ENCODE peak calls at places on chromosomes 3 and 15, in five cellular contexts. O is DMS 273 treated with DMSO at 0.1 percent for 48 hours, V is AG08395, J is GM04504, D is hypothalamus. Q is an unnamed sample.

GRCh38 chr3:102671005-102671404 is 236.2 kb downstream of the ZPLD1 start:
- DNase-seq in J (no peak), O (no peak), D (no peak), V (no peak), Q (no peak)

GRCh38 chr15:80635953-80636352 is 59.2 kb upstream of the ABHD17C start:
- DNase-seq in O (no peak), V (no peak), D (no peak), J (no peak), Q (no peak)

GRCh38 chr15:36850864-36851263 is 249.5 kb downstream of the MEIS2 start:
- DNase-seq in V (no peak), O (no peak), D (no peak), J (no peak), Q (no peak)

GRCh38 chr3:47128110-47128509 is 35.8 kb downstream of the SETD2 start:
- DNase-seq in O (no peak), J (no peak), V (peak; percentile 7), D (no peak), Q (no peak)

GRCh38 chr3:61927332-61927731 is 366.0 kb downstream of the PTPRG start:
- DNase-seq in D (no peak), O (no peak), V (peak; percentile 85), J (peak; percentile 87), Q (no peak)

GRCh38 chr3:169144691-169145090 is 518.8 kb downstream of the MECOM start:
- DNase-seq in J (no peak), O (no peak), V (no peak), D (no peak), Q (no peak)

GRCh38 chr15:45107941-45108630 is 5.9 kb downstream of the DUOX2 start:
- DNase-seq in O (no peak), D (no peak), J (no peak), V (no peak), Q (no peak)

GRCh38 chr3:194424373-194424772 is 25.3 kb upstream of the GP5 start:
- DNase-seq in J (no peak), V (no peak), O (no peak), D (no peak), Q (no peak)

GRCh38 chr3:190217081-190217480 is 96.4 kb upstream of the P3H2 start:
- DNase-seq in V (no peak), D (no peak), J (no peak), O (no peak), Q (no peak)

GRCh38 chr3:25424238-25425013 is 3.6 kb upstream of the RARB start:
- DNase-seq in V (peak; percentile 43), J (peak; percentile 76), O (no peak), D (no peak), Q (no peak)

GRCh38 chr15:83474578-83474977 is 27.4 kb downstream of the SH3GL3 start:
- DNase-seq in O (no peak), V (no peak), J (no peak), D (no peak), Q (no peak)

GRCh38 chr3:167783781-167784180 is 48.3 kb downstream of the SERPINI1 start:
- DNase-seq in D (no peak), O (no peak), J (no peak), V (no peak), Q (peak; percentile 18)

GRCh38 chr3:113161661-113162060 is 49.7 kb upstream of the BOC start:
- DNase-seq in O (no peak), D (no peak), V (no peak), J (no peak), Q (no peak)

GRCh38 chr3:88219138-88219792 is 69.5 kb downstream of the C3orf38 start:
- DNase-seq in O (peak; percentile 8), J (peak; percentile 23), V (peak; percentile 61), D (peak; percentile 29), Q (no peak)

GRCh38 chr3:76550522-76551201 is 489.2 kb upstream of the ROBO2 start:
- DNase-seq in O (no peak), V (no peak), D (no peak), J (no peak), Q (no peak)

GRCh38 chr15:73939138-73939537 is 12.9 kb downstream of the LOXL1 start:
- DNase-seq in D (no peak), O (no peak), J (no peak), V (no peak), Q (no peak)

GRCh38 chr3:157174265-157174615 is 14.3 kb upstream of the CCNL1 start:
- DNase-seq in V (no peak), D (no peak), J (no peak), O (no peak), Q (no peak)

GRCh38 chr15:32966512-32966911 is 228.0 kb downstream of the FMN1 start:
- DNase-seq in J (no peak), V (no peak), O (no peak), D (no peak), Q (no peak)

GRCh38 chr3:21705769-21706168 is 45.2 kb downstream of the ZNF385D start:
- DNase-seq in O (no peak), D (no peak), V (peak; percentile 91), J (peak; percentile 80), Q (no peak)

GRCh38 chr3:192449036-192449435 is 278.3 kb downstream of the FGF12 start:
- DNase-seq in O (no peak), D (no peak), J (no peak), V (no peak), Q (no peak)

GRCh38 chr3:36212291-36212690 is 168.0 kb upstream of the STAC start:
- DNase-seq in J (peak; percentile 75), D (no peak), V (peak; percentile 48), O (no peak), Q (no peak)

GRCh38 chr3:98612587-98612986 is 19.2 kb upstream of the CPOX start:
- DNase-seq in D (no peak), V (no peak), J (no peak), O (no peak), Q (no peak)

GRCh38 chr3:151171145-151171544 is 31.9 kb downstream of the GPR171 start:
- DNase-seq in O (no peak), V (no peak), J (no peak), D (no peak), Q (no peak)

GRCh38 chr3:76753599-76753998 is 286.3 kb upstream of the ROBO2 start:
- DNase-seq in D (no peak), V (no peak), O (no peak), J (no peak), Q (no peak)

GRCh38 chr3:58946875-58947274 is 103.0 kb downstream of the CFAP20DC start:
- DNase-seq in D (no peak), V (no peak), O (no peak), J (no peak), Q (no peak)

GRCh38 chr15:57752426-57752825 is 45.9 kb downstream of the POLR2M start:
- DNase-seq in V (no peak), O (no peak), J (no peak), D (peak; percentile 16), Q (no peak)

GRCh38 chr3:45915518-45916231 is 27.6 kb upstream of the CXCR6 start:
- DNase-seq in J (peak; percentile 84), V (peak; percentile 92), O (peak; percentile 45), D (no peak), Q (no peak)

GRCh38 chr3:149134560-149134959 is 5.1 kb downstream of the HPS3 start:
- DNase-seq in J (no peak), D (no peak), O (no peak), V (no peak), Q (no peak)

GRCh38 chr15:69148465-69148864 is 12.0 kb upstream of the GLCE start:
- DNase-seq in V (no peak), O (no peak), J (no peak), D (no peak), Q (no peak)

Q was measured in C1 segment of cervical spinal cord.